ENCODE peak calls at places on chromosomes 16 and 17, in five cellular contexts. One of them, this sample, is unnamed.

GRCh38 chr17:39239640-39240314 is 14.0 kb upstream of the STAC2 start:
- DNase-seq in mesothelial cell of epicardium: no peak
- DNase-seq in CD8-positive, alpha-beta T cell: peak; percentile 72
- DNase-seq in BE2C: peak; percentile 64
- DNase-seq in cardiac muscle cell: peak; percentile 67
- DNase-seq in this sample: peak; percentile 76

GRCh38 chr16:34078697-34079096 is 619.3 kb downstream of the TP53TG3F start:
- DNase-seq in mesothelial cell of epicardium: no peak
- DNase-seq in CD8-positive, alpha-beta T cell: no peak
- DNase-seq in BE2C: no peak
- DNase-seq in cardiac muscle cell: no peak
- DNase-seq in this sample: no peak

GRCh38 chr16:35170610-35171009 is 1711.2 kb downstream of the TP53TG3F start:
- DNase-seq in mesothelial cell of epicardium: no peak
- DNase-seq in CD8-positive, alpha-beta T cell: no peak
- DNase-seq in BE2C: no peak
- DNase-seq in cardiac muscle cell: no peak
- DNase-seq in this sample: no peak

GRCh38 chr17:45246861-45247428 is 14.9 kb downstream of the SPATA32 start:
- DNase-seq in mesothelial cell of epicardium: no peak
- DNase-seq in CD8-positive, alpha-beta T cell: no peak
- DNase-seq in BE2C: peak; percentile 76
- DNase-seq in cardiac muscle cell: peak; percentile 71
- DNase-seq in this sample: peak; percentile 77

GRCh38 chr16:2297506-2297860 is 29.6 kb upstream of the RNPS1 start:
- DNase-seq in mesothelial cell of epicardium: no peak
- DNase-seq in CD8-positive, alpha-beta T cell: no peak
- DNase-seq in BE2C: no peak
- DNase-seq in cardiac muscle cell: no peak
- DNase-seq in this sample: no peak

GRCh38 chr17:82059272-82060000 is 6.2 kb downstream of the DUS1L start:
- DNase-seq in mesothelial cell of epicardium: no peak
- DNase-seq in CD8-positive, alpha-beta T cell: no peak
- DNase-seq in BE2C: no peak
- DNase-seq in cardiac muscle cell: no peak
- DNase-seq in this sample: no peak

GRCh38 chr17:21041753-21042433 is 918 bp downstream of the USP22 start:
- DNase-seq in mesothelial cell of epicardium: peak; percentile 41
- DNase-seq in CD8-positive, alpha-beta T cell: peak; percentile 62
- DNase-seq in BE2C: peak; percentile 74
- DNase-seq in cardiac muscle cell: peak; percentile 75
- DNase-seq in this sample: peak; percentile 76

GRCh38 chr16:58026705-58027340 is 1.3 kb downstream of the MMP15 start:
- DNase-seq in mesothelial cell of epicardium: no peak
- DNase-seq in CD8-positive, alpha-beta T cell: no peak
- DNase-seq in BE2C: no peak
- DNase-seq in cardiac muscle cell: peak; percentile 54
- DNase-seq in this sample: peak; percentile 57

GRCh38 chr16:89639385-89639784 is 18.1 kb downstream of the CHMP1A start:
- DNase-seq in mesothelial cell of epicardium: no peak
- DNase-seq in CD8-positive, alpha-beta T cell: no peak
- DNase-seq in BE2C: no peak
- DNase-seq in cardiac muscle cell: no peak
- DNase-seq in this sample: no peak

GRCh38 chr17:50779747-50780363 is 12.5 kb upstream of the ANKRD40CL start:
- DNase-seq in mesothelial cell of epicardium: no peak
- DNase-seq in CD8-positive, alpha-beta T cell: peak; percentile 32
- DNase-seq in BE2C: no peak
- DNase-seq in cardiac muscle cell: no peak
- DNase-seq in this sample: no peak

GRCh38 chr16:46583036-46583435 is 38.1 kb downstream of the SHCBP1 start:
- DNase-seq in mesothelial cell of epicardium: no peak
- DNase-seq in CD8-positive, alpha-beta T cell: no peak
- DNase-seq in BE2C: no peak
- DNase-seq in cardiac muscle cell: no peak
- DNase-seq in this sample: no peak

GRCh38 chr16:35207059-35207999 is 1747.9 kb downstream of the TP53TG3F start:
- DNase-seq in mesothelial cell of epicardium: no peak
- DNase-seq in CD8-positive, alpha-beta T cell: no peak
- DNase-seq in BE2C: peak; percentile 65
- DNase-seq in cardiac muscle cell: no peak
- DNase-seq in this sample: no peak

GRCh38 chr16:31201511-31202401 is 804 bp downstream of the PYCARD start:
- DNase-seq in mesothelial cell of epicardium: no peak
- DNase-seq in CD8-positive, alpha-beta T cell: peak; percentile 35
- DNase-seq in BE2C: peak; percentile 37
- DNase-seq in cardiac muscle cell: no peak
- DNase-seq in this sample: peak; percentile 32

GRCh38 chr17:73414171-73414955 is 102.6 kb upstream of the CDC42EP4 start:
- DNase-seq in mesothelial cell of epicardium: no peak
- DNase-seq in CD8-positive, alpha-beta T cell: no peak
- DNase-seq in BE2C: no peak
- DNase-seq in cardiac muscle cell: no peak
- DNase-seq in this sample: no peak

DNA sequence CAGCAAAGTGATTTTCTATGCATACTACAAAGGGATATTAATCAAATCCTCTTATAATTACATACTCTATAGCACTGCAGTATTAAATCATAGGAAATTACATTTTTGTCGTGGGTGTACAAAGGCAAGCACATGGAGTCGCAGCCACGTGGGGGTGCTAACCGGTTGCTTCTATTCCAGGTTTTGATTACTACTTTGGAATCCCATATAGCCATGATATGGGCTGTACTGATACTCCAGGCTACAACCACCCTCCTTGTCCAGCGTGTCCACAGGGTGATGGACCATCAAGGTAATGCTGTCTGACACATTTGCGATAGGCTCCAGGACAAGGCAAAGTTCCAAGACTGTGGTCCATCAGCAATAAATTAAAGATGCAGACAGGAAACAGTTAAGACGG is 60.1 kb downstream of the ARSG start:
- DNase-seq in mesothelial cell of epicardium: no peak
- DNase-seq in CD8-positive, alpha-beta T cell: no peak
- DNase-seq in BE2C: peak; percentile 27
- DNase-seq in cardiac muscle cell: no peak
- DNase-seq in this sample: no peak
- TF ChIP-seq CTCF in mesothelial cell of epicardium: no peak
- TF ChIP-seq CTCF in CD8-positive, alpha-beta T cell: no peak
- TF ChIP-seq CTCF in BE2C: peak; percentile 39
- TF ChIP-seq CTCF in cardiac muscle cell: peak; percentile 40
- TF ChIP-seq CTCF in this sample: no peak

GRCh38 chr16:13401631-13402030 is 500.2 kb downstream of the SHISA9 start:
- DNase-seq in mesothelial cell of epicardium: no peak
- DNase-seq in CD8-positive, alpha-beta T cell: no peak
- DNase-seq in BE2C: no peak
- DNase-seq in cardiac muscle cell: no peak
- DNase-seq in this sample: no peak

GRCh38 chr16:13392341-13392740 is 490.9 kb downstream of the SHISA9 start:
- DNase-seq in mesothelial cell of epicardium: no peak
- DNase-seq in CD8-positive, alpha-beta T cell: no peak
- DNase-seq in BE2C: no peak
- DNase-seq in cardiac muscle cell: no peak
- DNase-seq in this sample: no peak

GRCh38 chr16:13402601-13403000 is 501.2 kb downstream of the SHISA9 start:
- DNase-seq in mesothelial cell of epicardium: no peak
- DNase-seq in CD8-positive, alpha-beta T cell: no peak
- DNase-seq in BE2C: no peak
- DNase-seq in cardiac muscle cell: no peak
- DNase-seq in this sample: no peak

GRCh38 chr16:13393816-13394215 is 492.4 kb downstream of the SHISA9 start:
- DNase-seq in mesothelial cell of epicardium: no peak
- DNase-seq in CD8-positive, alpha-beta T cell: no peak
- DNase-seq in BE2C: no peak
- DNase-seq in cardiac muscle cell: no peak
- DNase-seq in this sample: no peak

DNA sequence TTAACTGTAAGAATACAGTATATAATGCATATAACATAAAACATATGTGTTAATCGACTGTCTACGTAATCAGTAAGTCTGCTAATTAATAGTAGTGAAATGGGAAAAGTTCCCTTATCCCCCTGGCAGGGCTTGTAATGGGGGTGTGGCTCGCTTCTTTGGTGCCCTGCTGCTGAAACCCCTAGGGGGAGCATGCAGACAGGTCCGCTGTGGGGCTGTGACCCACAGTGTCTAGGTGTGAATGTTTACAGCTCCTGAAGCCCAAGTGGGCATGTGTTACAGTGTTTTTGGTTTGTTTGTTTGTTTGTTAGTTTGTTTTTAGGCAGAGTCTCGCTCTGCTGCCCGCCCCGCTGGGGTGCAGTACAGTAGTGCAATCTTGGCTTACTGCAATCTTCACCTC is 495.7 kb downstream of the SHISA9 start:
- DNase-seq in mesothelial cell of epicardium: no peak
- DNase-seq in CD8-positive, alpha-beta T cell: no peak
- DNase-seq in BE2C: no peak
- DNase-seq in cardiac muscle cell: no peak
- DNase-seq in this sample: no peak
- TF ChIP-seq CTCF in mesothelial cell of epicardium: no peak
- TF ChIP-seq CTCF in CD8-positive, alpha-beta T cell: no peak
- TF ChIP-seq CTCF in BE2C: no peak
- TF ChIP-seq CTCF in cardiac muscle cell: no peak
- TF ChIP-seq CTCF in this sample: no peak

GRCh38 chr17:14048169-14048568 is 21.1 kb upstream of the COX10 start:
- DNase-seq in mesothelial cell of epicardium: no peak
- DNase-seq in CD8-positive, alpha-beta T cell: no peak
- DNase-seq in BE2C: no peak
- DNase-seq in cardiac muscle cell: no peak
- DNase-seq in this sample: no peak
- TF ChIP-seq CTCF in mesothelial cell of epicardium: no peak
- TF ChIP-seq CTCF in CD8-positive, alpha-beta T cell: no peak
- TF ChIP-seq CTCF in BE2C: peak; percentile 24
- TF ChIP-seq CTCF in cardiac muscle cell: peak; percentile 23
- TF ChIP-seq CTCF in this sample: no peak

DNA sequence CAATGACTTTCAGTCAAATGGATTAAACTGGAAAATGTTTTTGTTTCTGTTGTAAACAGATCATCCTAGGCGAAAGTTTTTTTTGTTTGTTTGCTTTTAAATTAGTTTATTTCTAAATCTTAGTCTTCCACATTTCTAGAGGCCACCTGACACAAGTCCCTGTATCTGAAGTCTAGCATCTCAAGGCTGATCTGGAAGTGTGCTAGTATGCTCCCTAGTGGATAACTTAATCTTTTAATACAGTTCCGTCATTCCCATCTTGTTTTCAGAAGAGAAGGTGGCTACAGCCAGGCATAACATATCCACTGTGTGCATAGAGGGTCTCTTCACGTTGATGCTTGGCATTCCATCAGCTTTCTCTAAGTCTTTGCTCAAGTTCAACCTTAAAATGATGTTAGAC is 7.6 kb downstream of the IFT20 start:
- DNase-seq in mesothelial cell of epicardium: no peak
- DNase-seq in CD8-positive, alpha-beta T cell: no peak
- DNase-seq in BE2C: no peak
- DNase-seq in cardiac muscle cell: no peak
- DNase-seq in this sample: no peak
- TF ChIP-seq CTCF in mesothelial cell of epicardium: no peak
- TF ChIP-seq CTCF in CD8-positive, alpha-beta T cell: no peak
- TF ChIP-seq CTCF in BE2C: no peak
- TF ChIP-seq CTCF in cardiac muscle cell: no peak
- TF ChIP-seq CTCF in this sample: no peak

DNA sequence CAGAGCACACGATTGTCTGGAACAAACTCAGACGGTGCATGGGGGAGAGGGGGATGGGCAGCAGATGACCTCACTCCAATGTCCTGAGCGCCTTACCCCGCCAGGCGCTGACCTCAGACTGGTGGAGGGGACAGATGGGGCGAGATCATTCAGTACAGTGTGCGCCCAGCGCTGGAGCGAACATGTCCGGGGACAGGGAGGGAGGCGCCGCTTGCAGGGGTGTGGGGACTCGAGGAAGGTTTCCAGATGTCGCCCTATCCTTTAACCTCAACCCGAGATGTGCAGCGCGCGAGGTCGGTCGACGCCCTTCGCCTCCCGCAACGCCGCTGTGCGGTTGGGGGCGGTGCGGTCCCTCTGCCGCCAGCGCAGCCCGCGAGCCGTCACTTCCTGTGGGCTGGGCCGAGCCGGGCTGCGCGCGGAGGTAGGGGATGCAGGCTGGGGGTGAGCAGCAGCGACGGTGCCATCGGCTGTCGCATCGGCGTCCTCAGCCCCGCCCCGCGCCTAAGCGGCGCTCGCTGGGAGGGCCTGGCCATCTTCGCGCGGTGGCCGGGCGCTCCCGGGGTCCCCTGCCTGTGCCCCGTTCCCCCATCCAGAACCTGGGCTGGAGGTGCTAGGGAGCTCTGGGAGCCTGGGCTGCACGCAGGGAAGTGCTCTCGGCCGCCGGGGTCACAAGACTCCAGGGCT is 5.3 kb upstream of the CDR2L start:
- DNase-seq in mesothelial cell of epicardium: peak; percentile 58
- DNase-seq in CD8-positive, alpha-beta T cell: peak; percentile 78
- DNase-seq in BE2C: peak; percentile 94
- DNase-seq in cardiac muscle cell: peak; percentile 90
- DNase-seq in this sample: peak; percentile 89
- TF ChIP-seq CTCF in mesothelial cell of epicardium: no peak
- TF ChIP-seq CTCF in CD8-positive, alpha-beta T cell: no peak
- TF ChIP-seq CTCF in BE2C: peak; percentile 10
- TF ChIP-seq CTCF in cardiac muscle cell: no peak
- TF ChIP-seq CTCF in this sample: no peak

GRCh38 chr17:55411463-55411855 is 10.2 kb downstream of the MMD start:
- DNase-seq in mesothelial cell of epicardium: no peak
- DNase-seq in CD8-positive, alpha-beta T cell: no peak
- DNase-seq in BE2C: peak; percentile 51
- DNase-seq in cardiac muscle cell: no peak
- DNase-seq in this sample: no peak
- TF ChIP-seq CTCF in mesothelial cell of epicardium: no peak
- TF ChIP-seq CTCF in CD8-positive, alpha-beta T cell: no peak
- TF ChIP-seq CTCF in BE2C: no peak
- TF ChIP-seq CTCF in cardiac muscle cell: no peak
- TF ChIP-seq CTCF in this sample: no peak